ENCODE peak calls at places on chromosomes 16 and 17, in nine cellular contexts. Y is BJ; A is GM20000; H is activated CD8-positive, alpha-beta T cell treated with anti-CD3 and anti-CD28 coated beads for 36 hours; K is progenitor cell of endocrine pancreas; Z is GM10248; I is retinal pigment epithelial cell; N is GM06990; V is lower leg skin. C is an unnamed sample.
A peak's percentile ranks its signal among the peaks of the same experiment; 100 is the strongest.

GRCh38 chr17:55417411-55418268 is 4.0 kb downstream of the MMD start:
- DNase-seq in Y (no peak), A (no peak), H (no peak), K (no peak), Z (no peak), I (no peak), N (no peak), V (no peak), C (no peak)

GRCh38 chr17:2954898-2955445 is 108.4 kb downstream of the OR1D5 start:
- DNase-seq in Y (peak; percentile 80), A (no peak), H (no peak), K (no peak), Z (no peak), I (peak; percentile 69), N (no peak), V (no peak), C (peak; percentile 36)

GRCh38 chr16:11836653-11837244 is 14.6 kb downstream of the RSL1D1 start:
- DNase-seq in Y (peak; percentile 57), A (no peak), H (no peak), K (no peak), Z (no peak), I (peak; percentile 76), N (no peak), V (no peak), C (no peak)

GRCh38 chr16:23499801-23500200 is 10.5 kb downstream of the GGA2 start:
- DNase-seq in Y (no peak), A (no peak), H (no peak), K (no peak), Z (no peak), I (no peak), N (no peak), V (no peak), C (no peak)

GRCh38 chr17:39867891-39868553 is at the start of gene ZPBP2:
- DNase-seq in Y (no peak), A (no peak), H (peak; percentile 53), K (no peak), Z (peak; percentile 46), I (no peak), N (peak; percentile 90), V (no peak), C (no peak)

GRCh38 chr16:58515125-58515870 is at the start of gene SETD6:
- DNase-seq in Y (peak; percentile 41), A (peak; percentile 93), H (peak; percentile 83), K (peak; percentile 79), Z (peak; percentile 87), I (peak; percentile 73), N (peak; percentile 93), V (peak; percentile 97), C (peak; percentile 92)

GRCh38 chr16:84331998-84332780 is 36.1 kb upstream of the ATP2C2 start:
- DNase-seq in Y (no peak), A (no peak), H (no peak), K (no peak), Z (no peak), I (no peak), N (no peak), V (no peak), C (no peak)

GRCh38 chr17:45149037-45149668 is 878 bp downstream of the HEXIM1 start:
- DNase-seq in Y (peak; percentile 30), A (peak; percentile 79), H (peak; percentile 88), K (peak; percentile 81), Z (peak; percentile 74), I (no peak), N (peak; percentile 85), V (peak; percentile 97), C (peak; percentile 77)

GRCh38 chr16:9260665-9261064 is 169.2 kb downstream of the HAPSTR1 start:
- DNase-seq in Y (no peak), A (no peak), H (no peak), K (no peak), Z (no peak), I (no peak), N (no peak), V (no peak), C (no peak)

GRCh38 chr16:55398683-55399230 is 74.8 kb downstream of the IRX6 start:
- DNase-seq in Y (no peak), A (no peak), H (no peak), K (no peak), Z (no peak), I (no peak), N (no peak), V (no peak), C (no peak)
- TF ChIP-seq CTCF in Y (no peak), A (no peak), H (no peak), K (no peak), Z (no peak), I (no peak), N (no peak), V (no peak), C (no peak)

DNA sequence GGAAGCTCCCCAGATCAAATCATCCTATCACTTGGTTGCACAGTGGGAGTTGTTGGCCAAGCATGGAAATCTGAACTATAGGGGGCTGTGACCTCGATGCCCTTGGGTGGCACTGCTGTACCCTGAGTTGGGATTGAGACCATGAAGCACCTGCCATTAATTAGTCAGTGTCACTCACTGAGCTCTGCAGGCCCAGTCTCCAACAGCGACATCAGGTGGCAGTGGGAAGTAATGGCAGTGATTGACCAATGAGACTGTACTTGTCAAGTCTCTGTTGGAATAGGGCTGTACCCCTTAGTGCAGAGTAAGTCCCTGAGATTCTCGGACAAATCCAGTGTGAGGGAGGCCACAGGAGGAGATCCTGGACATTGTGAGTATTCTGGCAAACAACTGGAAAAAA is 118.0 kb upstream of the RPL38 start:
- DNase-seq in Y (no peak), A (no peak), H (peak; percentile 20), K (no peak), Z (no peak), I (no peak), N (no peak), V (no peak), C (no peak)
- TF ChIP-seq CTCF in Y (no peak), A (no peak), H (peak; percentile 24), K (peak; percentile 35), Z (no peak), I (peak; percentile 13), N (peak; percentile 9), V (no peak), C (peak; percentile 11)

GRCh38 chr16:70770291-70770967 is 30.5 kb downstream of the VAC14 start:
- DNase-seq in Y (no peak), A (no peak), H (no peak), K (no peak), Z (no peak), I (no peak), N (no peak), V (no peak), C (no peak)
- TF ChIP-seq CTCF in Y (no peak), A (no peak), H (no peak), K (no peak), Z (no peak), I (peak; percentile 59), N (no peak), V (no peak), C (no peak)

DNA sequence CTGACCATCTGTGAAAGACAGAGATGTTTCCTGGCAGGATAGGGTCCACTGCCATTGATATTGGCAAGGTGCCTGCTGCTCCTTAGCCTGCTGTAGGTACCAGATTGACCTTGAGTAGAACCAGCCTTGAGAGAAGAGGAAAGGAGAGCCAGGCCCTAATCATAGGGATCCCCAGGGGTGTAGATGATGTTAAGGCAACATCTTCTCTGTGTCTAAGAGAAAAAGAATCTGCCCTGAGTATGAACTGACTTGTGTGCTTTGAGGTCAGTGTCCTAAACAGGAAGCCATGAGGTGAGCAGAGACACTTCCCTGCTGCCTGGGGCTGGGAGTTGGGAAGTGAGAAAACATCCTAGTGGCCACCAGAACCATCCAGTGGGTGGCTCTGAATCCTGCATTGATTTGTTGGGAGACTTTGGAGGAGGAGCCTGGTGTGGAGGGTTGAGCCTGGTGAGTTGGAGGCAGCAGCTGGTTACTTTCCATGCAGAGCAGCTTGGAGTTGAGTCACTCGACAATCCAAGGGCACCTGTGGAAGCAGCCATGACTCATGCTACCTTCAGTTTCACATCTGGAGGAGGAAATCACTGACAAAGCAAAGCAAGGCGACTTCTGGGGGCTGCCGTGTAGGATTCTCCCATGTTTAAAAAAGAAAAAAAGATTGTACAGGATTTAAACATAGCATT is 47.8 kb downstream of the BMERB1 start:
- DNase-seq in Y (peak; percentile 89), A (no peak), H (peak; percentile 78), K (no peak), Z (no peak), I (peak; percentile 23), N (no peak), V (peak; percentile 87), C (no peak)
- TF ChIP-seq CTCF in Y (peak; percentile 39), A (no peak), H (no peak), K (no peak), Z (no peak), I (no peak), N (no peak), V (no peak), C (no peak)

GRCh38 chr17:57916925-57917858 is 38.0 kb downstream of the CUEDC1 start:
- DNase-seq in Y (no peak), A (no peak), H (peak; percentile 48), K (no peak), Z (no peak), I (no peak), N (no peak), V (no peak), C (no peak)
- TF ChIP-seq CTCF in Y (no peak), A (no peak), H (no peak), K (no peak), Z (peak; percentile 22), I (no peak), N (no peak), V (no peak), C (peak; percentile 43)

GRCh38 chr17:4490109-4490591 is 8.5 kb upstream of the SPNS2 start:
- DNase-seq in Y (no peak), A (no peak), H (no peak), K (no peak), Z (no peak), I (peak; percentile 62), N (no peak), V (no peak), C (no peak)

GRCh38 chr17:4488989-4489595 is 9.6 kb upstream of the SPNS2 start:
- DNase-seq in Y (no peak), A (no peak), H (no peak), K (no peak), Z (no peak), I (no peak), N (no peak), V (no peak), C (no peak)

GRCh38 chr17:4487820-4488716 is 10.6 kb upstream of the SPNS2 start:
- DNase-seq in Y (no peak), A (no peak), H (no peak), K (no peak), Z (no peak), I (no peak), N (no peak), V (no peak), C (no peak)

GRCh38 chr17:4492762-4493561 is 5.7 kb upstream of the SPNS2 start:
- DNase-seq in Y (no peak), A (no peak), H (peak; percentile 37), K (peak; percentile 83), Z (no peak), I (no peak), N (no peak), V (no peak), C (no peak)

GRCh38 chr17:4490637-4491061 is 8.0 kb upstream of the SPNS2 start:
- DNase-seq in Y (no peak), A (no peak), H (no peak), K (no peak), Z (no peak), I (no peak), N (no peak), V (no peak), C (no peak)
- TF ChIP-seq CTCF in Y (no peak), A (no peak), H (no peak), K (no peak), Z (no peak), I (no peak), N (no peak), V (no peak), C (no peak)

GRCh38 chr16:10743610-10744369 is at the start of gene NUBP1:
- DNase-seq in Y (peak; percentile 91), A (peak; percentile 93), H (peak; percentile 100), K (peak; percentile 99), Z (peak; percentile 97), I (peak; percentile 91), N (peak; percentile 100), V (peak; percentile 100), C (peak; percentile 94)
- TF ChIP-seq CTCF in Y (no peak), A (no peak), H (no peak), K (no peak), Z (no peak), I (no peak), N (no peak), V (no peak), C (no peak)

C was measured in GM13977.